ENCODE peak calls at places on chromosomes 2 and 18, in six cellular contexts. A is heart left ventricle, Y is adrenal gland, O is body of pancreas, P is IMR-90, H is transverse colon. I is an unnamed sample. For H3K27me3, the result is how much of the 10 kb centered on the place peaks cover.

GRCh38 chr2:195658541-195658890 is 1.5 kb downstream of the SLC39A10 start:
- DNase-seq in A (no peak), Y (no peak), O (peak), P (peak), H (no peak), I (no peak)

GRCh38 chr2:36489296-36489695 is 108.7 kb downstream of the FEZ2 start:
- DNase-seq in A (no peak), Y (no peak), O (no peak), P (peak), H (no peak), I (no peak)

GRCh38 chr2:175017618-175018414 is 12.6 kb upstream of the CHN1 start:
- DNase-seq in A (no peak), Y (no peak), O (no peak), P (peak), H (no peak), I (no peak)

GRCh38 chr2:24122356-24123211 is 550 bp downstream of the PFN4 start:
- DNase-seq in A (no peak), Y (no peak), O (no peak), P (peak), H (no peak), I (no peak)

GRCh38 chr2:190420822-190421221 is 12.7 kb downstream of the MFSD6 start:
- DNase-seq in A (no peak), Y (no peak), O (no peak), P (no peak), H (no peak), I (no peak)

GRCh38 chr2:200588076-200588678 is 2.4 kb downstream of the AOX1 start:
- DNase-seq in A (no peak), Y (no peak), O (peak), P (no peak), H (no peak), I (no peak)

GRCh38 chr18:53567935-53568574 is 656.4 kb downstream of the MBD2 start:
- DNase-seq in A (no peak), Y (no peak), O (peak), P (peak), H (no peak), I (no peak)

GRCh38 chr2:63050186-63050915 is at the start of gene OTX1:
- DNase-seq in A (peak), Y (peak), O (peak), P (peak), H (peak), I (peak)

GRCh38 chr18:41751652-41752051 is 203.4 kb upstream of the PIK3C3 start:
- DNase-seq in A (no peak), Y (no peak), O (no peak), P (no peak), H (no peak), I (no peak)

GRCh38 chr2:236195726-236196125 is 27.5 kb upstream of the GBX2 start:
- DNase-seq in A (no peak), Y (no peak), O (no peak), P (no peak), H (no peak), I (no peak)

GRCh38 chr2:164992818-164993217 is 37.5 kb upstream of the SLC38A11 start:
- DNase-seq in A (no peak), Y (peak), O (peak), P (peak), H (peak), I (peak)

GRCh38 chr2:38572167-38572566 is 30.6 kb downstream of the HNRNPLL start:
- DNase-seq in A (no peak), Y (peak), O (peak), P (peak), H (no peak), I (no peak)

GRCh38 chr2:102826904-102827303 is 65.1 kb downstream of the TMEM182 start:
- DNase-seq in A (peak), Y (no peak), O (peak), P (peak), H (no peak), I (no peak)

GRCh38 chr2:109479804-109480203 is 134.0 kb downstream of the SEPTIN10 start:
- DNase-seq in A (no peak), Y (no peak), O (no peak), P (no peak), H (no peak), I (no peak)

GRCh38 chr2:54360055-54360792 is 95.9 kb upstream of the SPTBN1 start:
- DNase-seq in A (peak), Y (peak), O (peak), P (peak), H (no peak), I (no peak)

GRCh38 chr18:22683196-22683676 is 249.9 kb upstream of the RBBP8 start:
- DNase-seq in A (peak), Y (peak), O (peak), P (peak), H (peak), I (peak)

GRCh38 chr2:24164416-24164973 is 10.4 kb upstream of the FAM228A start:
- DNase-seq in A (no peak), Y (peak), O (peak), P (no peak), H (peak), I (peak)

GRCh38 chr2:24749069-24749691 is 44.0 kb downstream of the PTRHD1 start:
- DNase-seq in A (no peak), Y (no peak), O (no peak), P (no peak), H (no peak), I (no peak)

GRCh38 chr2:4539121-4539520 is 835.7 kb downstream of the DCDC2C start:
- DNase-seq in A (no peak), Y (no peak), O (no peak), P (no peak), H (no peak), I (no peak)

GRCh38 chr18:2089416-2089815 is 481.9 kb downstream of the METTL4 start:
- DNase-seq in A (no peak), Y (no peak), O (no peak), P (no peak), H (no peak), I (no peak)

GRCh38 chr18:58098706-58099105 is 54.7 kb downstream of the NEDD4L start:
- DNase-seq in A (no peak), Y (no peak), O (no peak), P (no peak), H (no peak), I (no peak)

GRCh38 chr2:207474871-207475485 is 54.8 kb upstream of the CREB1 start:
- DNase-seq in A (no peak), Y (peak), O (peak), P (peak), H (no peak), I (peak)

GRCh38 chr2:164028764-164029534 is 293.1 kb upstream of the FIGN start:
- DNase-seq in A (no peak), Y (no peak), O (no peak), P (no peak), H (no peak), I (no peak)

GRCh38 chr2:231190531-231191197 is 7.8 kb upstream of the ARMC9 start:
- DNase-seq in A (peak), Y (peak), O (peak), P (no peak), H (peak), I (peak)

GRCh38 chr2:23696163-23697045 is 230.5 kb downstream of the ATAD2B start:
- DNase-seq in A (no peak), Y (no peak), O (no peak), P (no peak), H (no peak), I (no peak)

GRCh38 chr2:17830053-17831034 is 14.1 kb downstream of the MSGN1 start:
- DNase-seq in A (peak), Y (peak), O (peak), P (peak), H (peak), I (peak)

GRCh38 chr2:163801499-163801893 is 65.7 kb upstream of the FIGN start:
- DNase-seq in A (no peak), Y (no peak), O (no peak), P (no peak), H (no peak), I (no peak)

GRCh38 chr2:42086500-42086953 is 38.7 kb downstream of the PKDCC start:
- DNase-seq in A (no peak), Y (peak), O (peak), P (peak), H (peak), I (no peak)

DNA sequence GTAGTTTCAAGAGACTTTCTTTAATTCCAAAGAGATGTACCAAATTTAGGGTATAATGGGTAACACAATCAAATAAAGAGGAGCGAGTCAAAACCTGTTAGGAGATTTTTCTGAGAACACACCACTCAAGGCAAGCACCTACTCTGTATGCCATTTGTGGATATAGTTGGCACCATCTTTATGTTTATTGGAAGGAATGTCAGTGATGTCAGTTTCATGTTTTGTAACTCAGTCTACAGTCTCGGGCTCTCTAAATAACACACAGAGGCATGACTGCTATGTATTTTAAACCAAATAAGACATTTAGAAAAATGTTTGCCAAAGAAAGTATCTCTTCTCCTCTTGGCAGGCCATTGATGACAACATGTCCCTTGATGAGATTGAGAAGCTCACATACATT is 59.7 kb downstream of the CPS1 start:
- DNase-seq in A (no peak), Y (no peak), O (no peak), P (peak), H (no peak), I (no peak)
- TF ChIP-seq POLR2A in A (no peak), Y (no peak), O (no peak), P (no peak), H (no peak), I (no peak)

GRCh38 chr2:240456607-240457222 is 21.3 kb downstream of the GPC1 start:
- DNase-seq in A (no peak), Y (no peak), O (no peak), P (no peak), H (no peak), I (no peak)
- H3K27me3 ChIP-seq in A (under half), Y (under half), O (under half), P (under half), H (under half), I (under half)

DNA sequence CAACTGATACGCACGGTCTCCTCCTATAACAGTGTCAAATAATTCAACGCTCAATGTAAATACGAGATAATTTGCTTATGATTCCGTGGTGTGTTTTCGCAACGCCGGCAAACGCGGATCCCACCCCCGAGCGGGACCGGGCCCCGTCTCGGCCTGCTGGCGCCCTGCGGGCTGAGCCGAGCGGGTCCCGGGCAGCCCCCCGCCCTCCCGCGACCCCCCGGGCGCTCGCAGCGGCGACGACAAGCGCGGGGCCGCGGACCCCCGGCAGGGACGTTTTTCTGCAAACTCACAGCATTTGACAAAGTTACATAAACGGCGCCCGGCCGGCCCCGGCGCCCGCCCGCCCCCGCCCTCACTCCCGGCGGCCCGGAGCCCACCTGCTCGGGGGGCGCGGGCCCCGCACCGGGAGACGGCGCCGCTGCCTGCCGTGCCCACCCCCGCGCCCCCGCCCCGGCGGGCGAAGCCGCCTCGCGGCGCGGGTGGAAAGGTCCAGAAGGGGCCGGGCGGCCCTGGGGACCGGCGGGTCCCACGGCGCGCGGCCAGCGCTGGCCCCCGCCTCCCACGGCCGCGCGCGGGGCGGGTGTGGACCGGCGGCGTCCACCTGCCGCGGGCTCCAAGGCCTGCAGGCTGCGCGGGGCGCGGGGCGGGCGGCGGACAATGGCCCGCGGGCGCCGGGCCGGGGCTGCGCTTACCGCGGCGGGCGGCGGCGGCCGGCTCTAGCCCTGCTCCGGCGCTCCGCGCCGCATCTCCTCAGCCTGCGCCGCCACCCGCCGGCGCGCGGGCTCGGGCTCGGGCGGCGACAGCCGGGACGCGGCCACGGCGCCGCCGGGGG is 604 bp downstream of the HDAC4 start:
- DNase-seq in A (no peak), Y (no peak), O (no peak), P (peak), H (peak), I (no peak)
- H3K27ac ChIP-seq in A (peak), Y (peak), O (peak), P (peak), H (peak), I (peak)

DNA sequence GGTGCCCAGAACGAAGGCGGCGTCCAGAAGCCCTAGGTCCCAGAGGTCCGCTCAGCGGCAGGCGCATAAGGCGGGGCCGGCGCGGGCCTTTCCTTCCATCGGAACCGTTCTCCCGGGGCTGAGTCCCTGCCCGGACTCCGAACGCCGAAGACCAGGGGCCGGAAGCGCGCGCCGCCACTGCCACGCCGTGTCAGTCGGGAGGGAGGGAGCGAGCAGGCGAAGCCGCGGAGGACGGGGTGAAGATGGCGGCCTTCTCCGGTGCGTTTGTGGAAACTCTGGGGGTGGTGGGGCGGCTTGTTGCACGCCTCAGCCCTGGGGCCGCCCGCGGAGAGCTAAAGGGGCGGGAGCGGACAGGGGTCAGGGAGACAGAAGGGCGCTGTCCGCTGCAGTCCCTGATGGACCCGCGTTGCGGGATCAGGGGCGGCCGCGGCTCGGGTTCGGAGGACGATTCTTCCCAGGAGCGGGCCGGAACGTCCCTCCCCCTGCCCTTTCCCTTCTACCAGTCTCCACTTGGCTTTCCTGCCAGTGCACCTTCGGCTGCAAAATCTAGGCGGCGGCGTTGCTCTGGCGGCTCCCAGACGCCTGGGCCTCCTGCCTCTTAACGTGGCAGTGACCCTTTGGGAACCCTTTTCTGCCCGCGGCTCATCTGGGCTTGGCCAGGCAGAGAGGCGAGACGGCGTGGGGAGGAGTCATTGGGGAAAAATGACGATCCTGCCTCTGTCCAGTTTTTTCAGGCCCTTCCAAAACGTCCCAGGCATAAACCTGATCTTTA is at the start of gene DDX1:
- DNase-seq in A (peak), Y (peak), O (peak), P (peak), H (peak), I (peak)
- TF ChIP-seq POLR2A in A (no peak), Y (peak), O (peak), P (peak), H (peak), I (peak)

DNA sequence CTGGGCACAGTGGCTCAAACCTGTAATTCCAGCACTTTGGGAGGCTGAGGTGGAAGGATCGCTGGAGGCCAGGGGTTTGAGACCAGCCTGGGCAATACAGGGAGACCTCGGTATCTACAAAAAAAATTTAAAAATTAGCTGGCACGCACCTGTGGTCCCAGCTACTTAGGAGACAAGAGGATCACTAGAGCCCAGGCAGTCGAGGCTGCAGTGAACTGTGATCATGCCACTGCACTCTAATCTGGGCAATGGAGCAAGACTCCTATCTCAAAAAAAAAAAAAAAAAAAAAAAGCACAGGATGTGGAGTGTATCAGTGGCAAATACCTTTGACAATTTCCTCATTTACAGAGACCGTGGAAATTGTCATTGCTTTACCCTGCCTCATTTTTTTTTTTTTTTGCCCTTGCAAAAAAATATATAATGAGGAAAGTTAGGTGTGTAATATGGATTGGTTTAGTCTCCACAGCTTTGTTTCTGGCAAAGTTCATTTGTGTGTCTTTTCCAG is 20.9 kb upstream of the PPP1CB start:
- DNase-seq in A (no peak), Y (no peak), O (no peak), P (no peak), H (no peak), I (no peak)
- H3K27me3 ChIP-seq in A (under half), Y (under half), O (under half), P (under half), H (under half), I (under half)

GRCh38 chr2:238473014-238473413 is 46.3 kb downstream of the ASB1 start:
- DNase-seq in A (no peak), Y (no peak), O (no peak), P (no peak), H (no peak), I (no peak)
- H3K27ac ChIP-seq in A (no peak), Y (no peak), O (no peak), P (no peak), H (no peak), I (no peak)

GRCh38 chr18:74498712-74499629 is 2.8 kb downstream of the CNDP2 start:
- DNase-seq in A (peak), Y (no peak), O (peak), P (no peak), H (peak), I (peak)
- TF ChIP-seq POLR2A in A (no peak), Y (no peak), O (no peak), P (no peak), H (no peak), I (no peak)

GRCh38 chr2:100192300-100192699 is 49.9 kb upstream of the AFF3 start:
- DNase-seq in A (no peak), Y (no peak), O (no peak), P (no peak), H (no peak), I (no peak)
- H3K27me3 ChIP-seq in A (under half), Y (under half), O (under half), P (under half), H (under half), I (under half)

I was measured in Peyer's patch.